ENCODE peak calls at places on chromosomes 3 and 15, in nine cellular contexts. C is aorta; J is activated CD4-positive, alpha-beta T cell treated with anti-CD3 and anti-CD28 coated beads for 4 hours; S is H54; D is NCI-H1092; I is GM04504; W is stimulated activated naive CD4-positive, alpha-beta T cell; N is stimulated activated CD8-positive, alpha-beta memory T cell treated with anti-CD3 and anti-CD28 coated beads, Interleukin-4, amount 100 ng/mL, for 1 hour; Z is GM12891. V is an unnamed sample.

GRCh38 chr3:30184102-30184810 is 422.1 kb upstream of the TGFBR2 start:
- DNase-seq in C (no peak), J (no peak), S (no peak), D (no peak), I (no peak), W (no peak), N (no peak), Z (no peak), V (no peak)

GRCh38 chr3:127889461-127889863 is 25.6 kb upstream of the KBTBD12 start:
- DNase-seq in C (no peak), J (no peak), S (no peak), D (no peak), I (no peak), W (no peak), N (no peak), Z (no peak), V (no peak)

GRCh38 chr3:107796786-107797185 is 274.0 kb downstream of the BBX start:
- DNase-seq in C (no peak), J (no peak), S (no peak), D (no peak), I (no peak), W (no peak), N (no peak), Z (no peak), V (peak; percentile 36)

GRCh38 chr3:162224736-162225135 is 728.1 kb downstream of the OTOL1 start:
- DNase-seq in C (no peak), J (no peak), S (peak; percentile 1), D (no peak), I (no peak), W (no peak), N (no peak), Z (no peak), V (no peak)

GRCh38 chr15:47711654-47712053 is 5.7 kb upstream of the SEMA6D start:
- DNase-seq in C (no peak), J (no peak), S (no peak), D (peak; percentile 23), I (no peak), W (no peak), N (no peak), Z (peak; percentile 16), V (no peak)

GRCh38 chr15:92820233-92821021 is 79.7 kb upstream of the CHD2 start:
- DNase-seq in C (peak; percentile 94), J (peak; percentile 84), S (no peak), D (peak; percentile 85), I (peak; percentile 81), W (peak; percentile 81), N (peak; percentile 56), Z (peak; percentile 77), V (peak; percentile 96)

GRCh38 chr3:179464296-179465092 is 13.2 kb upstream of the GNB4 start:
- DNase-seq in C (no peak), J (no peak), S (no peak), D (no peak), I (no peak), W (no peak), N (no peak), Z (no peak), V (no peak)

GRCh38 chr3:114741066-114741465 is 406.0 kb downstream of the ZBTB20 start:
- DNase-seq in C (no peak), J (no peak), S (peak; percentile 12), D (no peak), I (no peak), W (no peak), N (no peak), Z (no peak), V (no peak)

GRCh38 chr3:66302288-66302687 is 81.5 kb downstream of the SLC25A26 start:
- DNase-seq in C (no peak), J (peak; percentile 25), S (no peak), D (no peak), I (no peak), W (no peak), N (no peak), Z (no peak), V (no peak)

GRCh38 chr3:173584834-173585831 is 187.6 kb downstream of the NLGN1 start:
- DNase-seq in C (peak; percentile 73), J (no peak), S (peak; percentile 7), D (no peak), I (peak; percentile 43), W (no peak), N (no peak), Z (no peak), V (peak; percentile 65)

GRCh38 chr15:33215941-33216872 is 21.7 kb upstream of the FMN1 start:
- DNase-seq in C (no peak), J (no peak), S (no peak), D (no peak), I (no peak), W (no peak), N (no peak), Z (peak; percentile 18), V (peak; percentile 58)

GRCh38 chr3:68571321-68571720 is 361.0 kb downstream of the TAFA4 start:
- DNase-seq in C (no peak), J (no peak), S (no peak), D (no peak), I (no peak), W (no peak), N (no peak), Z (no peak), V (no peak)

GRCh38 chr3:37968784-37969600 is 21.6 kb upstream of the VILL start:
- DNase-seq in C (no peak), J (no peak), S (no peak), D (no peak), I (no peak), W (no peak), N (no peak), Z (no peak), V (no peak)

GRCh38 chr15:74043425-74044266 is 38.7 kb downstream of the GOLGA6A start:
- DNase-seq in C (no peak), J (no peak), S (no peak), D (no peak), I (no peak), W (no peak), N (no peak), Z (no peak), V (no peak)

GRCh38 chr3:59780209-59780608 is 730.4 kb upstream of the CFAP20DC start:
- DNase-seq in C (no peak), J (no peak), S (no peak), D (no peak), I (no peak), W (no peak), N (no peak), Z (no peak), V (no peak)

GRCh38 chr3:23480324-23480704 is 277.2 kb downstream of the UBE2E2 start:
- DNase-seq in C (no peak), J (no peak), S (no peak), D (no peak), I (no peak), W (no peak), N (no peak), Z (no peak), V (no peak)

GRCh38 chr3:52021869-52022268 is 26.2 kb upstream of the RPL29 start:
- DNase-seq in C (peak; percentile 60), J (no peak), S (no peak), D (peak; percentile 37), I (no peak), W (no peak), N (no peak), Z (no peak), V (no peak)

GRCh38 chr3:46449755-46450552 is 14.8 kb downstream of the LTF start:
- DNase-seq in C (no peak), J (no peak), S (peak; percentile 42), D (no peak), I (no peak), W (no peak), N (no peak), Z (peak; percentile 40), V (no peak)

GRCh38 chr15:47409038-47409437 is 308.3 kb upstream of the SEMA6D start:
- DNase-seq in C (no peak), J (no peak), S (no peak), D (no peak), I (no peak), W (no peak), N (no peak), Z (no peak), V (no peak)

GRCh38 chr3:183975981-183976662 is 41.6 kb downstream of the ABCC5 start:
- DNase-seq in C (no peak), J (no peak), S (no peak), D (no peak), I (no peak), W (no peak), N (no peak), Z (no peak), V (peak; percentile 27)

GRCh38 chr3:41194701-41195100 is 4.6 kb upstream of the CTNNB1 start:
- DNase-seq in C (no peak), J (no peak), S (no peak), D (no peak), I (no peak), W (no peak), N (no peak), Z (no peak), V (no peak)

GRCh38 chr15:52422001-52422400 is 106.7 kb downstream of the MYO5A start:
- DNase-seq in C (no peak), J (no peak), S (no peak), D (no peak), I (no peak), W (no peak), N (no peak), Z (no peak), V (no peak)

GRCh38 chr15:23855947-23856346 is 168.8 kb upstream of the NDN start:
- DNase-seq in C (no peak), J (no peak), S (no peak), D (no peak), I (no peak), W (no peak), N (no peak), Z (no peak), V (no peak)

GRCh38 chr15:38524156-38524555 is 40.5 kb downstream of the RASGRP1 start:
- DNase-seq in C (no peak), J (no peak), S (no peak), D (no peak), I (no peak), W (no peak), N (no peak), Z (no peak), V (no peak)

GRCh38 chr3:45425237-45425933 is 37.0 kb downstream of the LARS2 start:
- DNase-seq in C (no peak), J (no peak), S (no peak), D (no peak), I (no peak), W (no peak), N (no peak), Z (no peak), V (no peak)

V was measured in hepatocyte.